ENCODE peak calls at places on chromosomes 4 and X, in eight cellular contexts. N is PC-3, E is Karpas-422, C is GM23248, D is OCI-LY7, G is HepG2, T is fibroblast of lung, Z is SK-N-SH. B is an unnamed sample. For H3K36me3, the result is how much of the 10 kb centered on the place peaks cover.

GRCh38 chrX:66030505-66031317 is 9.2 kb downstream of the VSIG4 start:
- DNase-seq in N (peak), E (peak), G (peak), C (peak), T (no peak), D (peak), Z (peak), B (no peak)

GRCh38 chr4:7073526-7074390 is 5.9 kb upstream of the GRPEL1 start:
- DNase-seq in Z (peak), T (peak), N (peak), D (peak), C (peak), E (peak), G (peak), B (peak)

GRCh38 chrX:37754518-37754917 is 25.3 kb upstream of the CYBB start:
- DNase-seq in T (no peak), E (no peak), Z (no peak), N (no peak), D (no peak), G (no peak), C (no peak), B (no peak)

GRCh38 chr4:61425315-61425714 is 225.2 kb downstream of the ADGRL3 start:
- DNase-seq in C (no peak), Z (no peak), D (no peak), T (no peak), G (no peak), E (no peak), N (peak), B (no peak)

GRCh38 chrX:29728639-29729038 is 486.7 kb upstream of the MAGEB2 start:
- DNase-seq in Z (no peak), D (no peak), C (no peak), E (no peak), N (no peak), G (no peak), T (no peak), B (no peak)

GRCh38 chr4:71184195-71184781 is 154.5 kb upstream of the SLC4A4 start:
- DNase-seq in N (peak), Z (peak), D (peak), T (peak), C (peak), G (peak), E (peak), B (peak)

GRCh38 chr4:176875441-176875930 is 82.8 kb upstream of the VEGFC start:
- DNase-seq in G (no peak), T (no peak), D (no peak), N (no peak), Z (no peak), C (peak), E (no peak), B (no peak)

GRCh38 chr4:113222431-113222979 is 173.1 kb downstream of the ANK2 start:
- DNase-seq in N (peak), G (no peak), E (no peak), Z (no peak), C (peak), T (peak), D (no peak), B (peak)

GRCh38 chr4:86947494-86948120 is 12.8 kb downstream of the AFF1 start:
- DNase-seq in E (no peak), C (no peak), D (no peak), T (no peak), N (no peak), G (no peak), Z (no peak), B (no peak)

GRCh38 chr4:187302456-187302855 is 578.8 kb upstream of the FAT1 start:
- DNase-seq in C (peak), T (peak), G (no peak), D (peak), E (no peak), Z (no peak), N (no peak), B (peak)

GRCh38 chrX:154082396-154083133 is 15.0 kb downstream of the MECP2 start:
- DNase-seq in Z (no peak), E (no peak), C (peak), N (peak), G (no peak), T (peak), D (no peak), B (peak)

GRCh38 chr4:3341760-3342159 is 48.9 kb downstream of the RGS12 start:
- DNase-seq in E (no peak), D (no peak), G (no peak), C (no peak), N (no peak), T (no peak), Z (no peak), B (no peak)

GRCh38 chr4:86011117-86011516 is 348.7 kb downstream of the MAPK10 start:
- DNase-seq in D (no peak), Z (no peak), C (peak), T (peak), N (no peak), G (no peak), E (no peak), B (peak)

GRCh38 chr4:135605096-135605495 is 1403.5 kb upstream of the PABPC4L start:
- DNase-seq in N (no peak), E (no peak), G (no peak), T (no peak), Z (no peak), D (no peak), C (no peak), B (no peak)

GRCh38 chr4:179626687-179627086 is 2184.4 kb upstream of the AGA start:
- DNase-seq in G (peak), D (no peak), C (no peak), N (peak), E (no peak), Z (no peak), T (no peak), B (no peak)

GRCh38 chrX:37405954-37406353 is 56.8 kb downstream of the PRRG1 start:
- DNase-seq in E (no peak), Z (no peak), T (peak), D (no peak), N (no peak), C (peak), G (no peak), B (peak)

GRCh38 chrX:129690435-129690834 is 35.7 kb upstream of the APLN start:
- DNase-seq in G (no peak), C (peak), E (peak), Z (no peak), D (no peak), N (no peak), T (peak), B (peak)

GRCh38 chr4:26753642-26754041 is 107.0 kb upstream of the STIM2 start:
- DNase-seq in T (peak), N (peak), E (no peak), G (no peak), C (peak), Z (no peak), D (no peak), B (peak)

GRCh38 chr4:102514298-102514964 is 13.3 kb downstream of the NFKB1 start:
- DNase-seq in C (no peak), G (peak), D (no peak), N (no peak), Z (no peak), T (no peak), E (no peak), B (no peak)
- H3K36me3 ChIP-seq in C (under half), G (under half), D (under half), N (under half), Z (under half), T (under half), E (under half), B (under half)

DNA sequence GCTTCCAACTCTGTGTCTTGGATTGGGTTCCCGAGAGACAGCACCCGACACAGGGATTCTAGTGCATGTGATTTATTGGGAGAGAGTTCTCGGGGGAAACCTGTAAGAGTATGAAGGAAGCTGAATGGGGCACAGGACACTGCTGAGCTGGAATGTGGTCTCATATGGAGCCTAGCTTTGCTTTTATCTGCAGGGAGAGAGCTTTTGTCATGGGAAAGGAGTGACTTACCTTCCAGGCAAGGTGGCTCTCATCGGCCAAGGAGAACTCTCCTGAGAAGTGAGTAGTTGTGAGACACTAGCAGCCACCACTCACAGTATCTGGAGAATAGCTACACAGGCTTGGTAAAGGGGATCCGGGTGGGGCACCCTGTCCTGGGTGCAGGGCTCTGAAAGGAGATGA is 124.5 kb downstream of the NHS start:
- DNase-seq in C (no peak), Z (no peak), E (no peak), G (no peak), D (no peak), N (no peak), T (no peak), B (no peak)
- H3K27ac ChIP-seq in C (no peak), Z (peak), E (no peak), G (no peak), D (no peak), N (peak), T (no peak), B (peak)

GRCh38 chrX:104929324-104929723 is 291.2 kb downstream of the TEX13A start:
- DNase-seq in G (no peak), E (no peak), D (no peak), Z (no peak), T (no peak), N (peak), C (no peak), B (no peak)
- H2AFZ ChIP-seq in G (no peak), E (no peak), D (no peak), Z (no peak), T (no peak), N (no peak), C (no peak), B (no peak)

DNA sequence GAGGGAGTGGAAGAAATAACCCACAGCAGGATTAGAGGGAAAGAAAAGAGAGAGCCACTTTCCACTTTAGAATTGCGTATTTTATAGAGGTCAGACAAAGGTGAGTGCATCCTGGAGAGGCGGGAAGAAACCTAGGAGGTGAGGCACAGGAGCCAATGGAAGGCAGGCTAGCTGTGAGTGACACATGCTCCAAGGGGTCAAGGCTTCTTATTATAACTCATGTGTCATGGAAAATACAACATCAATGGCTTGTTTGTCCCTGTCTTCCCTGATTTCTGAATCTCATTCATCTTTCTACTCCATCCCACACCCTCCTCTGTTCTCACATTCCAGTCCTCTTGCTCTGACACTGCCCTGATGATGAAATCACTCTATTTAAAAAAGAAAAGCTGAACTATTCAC is 14.4 kb downstream of the ANXA3 start:
- DNase-seq in T (peak), N (peak), E (no peak), G (peak), Z (no peak), C (peak), D (no peak), B (peak)
- H3K36me3 ChIP-seq in T (under half), N (under half), E (under half), G (under half), Z (under half), C (under half), D (under half), B (under half)

GRCh38 chrX:49186125-49187027 is at the start of gene PRICKLE3:
- DNase-seq in Z (no peak), E (peak), D (peak), C (peak), T (peak), G (peak), N (peak), B (no peak)
- H3K27ac ChIP-seq in Z (no peak), E (peak), D (peak), C (peak), T (no peak), G (peak), N (peak), B (no peak)

DNA sequence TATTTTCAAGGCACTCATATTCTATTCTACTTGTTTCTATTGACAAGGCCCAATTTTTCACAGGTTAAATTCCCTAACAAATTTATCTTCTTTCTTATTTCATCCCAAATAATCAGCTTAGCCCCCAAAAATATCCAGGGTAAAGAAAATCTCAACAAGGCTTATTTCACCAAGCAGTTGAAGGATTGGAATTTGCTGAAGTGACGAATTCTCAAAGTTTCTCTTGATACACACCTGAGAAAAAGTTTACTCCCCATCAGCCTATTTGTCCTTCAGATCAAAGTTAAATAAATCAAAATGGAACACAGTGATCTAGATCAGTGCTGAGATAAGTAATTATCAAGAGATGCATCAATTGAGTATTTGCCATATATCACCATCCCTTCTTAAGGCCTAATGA is 106.9 kb downstream of the ATRX start:
- DNase-seq in D (no peak), T (no peak), N (no peak), G (no peak), E (no peak), Z (no peak), C (no peak), B (no peak)
- H2AFZ ChIP-seq in D (no peak), T (no peak), N (no peak), G (no peak), E (no peak), Z (no peak), C (no peak), B (no peak)

GRCh38 chr4:79396794-79397193 is 11.2 kb downstream of the GK2 start:
- DNase-seq in G (no peak), Z (no peak), C (no peak), N (no peak), D (no peak), E (no peak), T (no peak), B (no peak)
- H3K36me3 ChIP-seq in G (under half), Z (under half), C (under half), N (under half), D (under half), E (under half), T (under half), B (under half)